ENCODE peak calls at places on chromosomes 4 and X, in seven cellular contexts. S, J, Y, B, R, L and Q are unnamed samples.

GRCh38 chr4:184331155-184331995 is 113.7 kb upstream of the ENPP6 start:
- DNase-seq in Y (no peak), R (peak), S (no peak), L (no peak), B (no peak), J (no peak), Q (no peak)

GRCh38 chr4:153211986-153212720 is 7.9 kb downstream of the TRIM2 start:
- DNase-seq in S (no peak), Y (no peak), L (no peak), B (no peak), R (no peak), J (no peak), Q (no peak)

GRCh38 chrX:134990475-134991473 is at the start of gene SMIM10:
- DNase-seq in R (no peak), J (peak), L (peak), B (peak), S (peak), Y (peak), Q (no peak)

GRCh38 chr4:139521764-139522373 is 34.1 kb downstream of the SETD7 start:
- DNase-seq in J (peak), Y (no peak), R (peak), B (no peak), L (no peak), S (no peak), Q (no peak)

GRCh38 chr4:182804131-182804530 is 113.1 kb downstream of the DCTD start:
- DNase-seq in B (no peak), Y (no peak), S (no peak), J (no peak), L (no peak), R (no peak), Q (no peak)

GRCh38 chrX:100895365-100896075 is 21.4 kb upstream of the NOX1 start:
- DNase-seq in Y (no peak), B (no peak), S (peak), L (no peak), R (no peak), J (peak), Q (no peak)

GRCh38 chrX:134171661-134172587 is 65.1 kb upstream of the CCDC160 start:
- DNase-seq in B (peak), R (peak), Y (peak), S (peak), L (peak), J (no peak), Q (no peak)

GRCh38 chr4:121053601-121054143 is 18.7 kb downstream of the NDNF start:
- DNase-seq in S (no peak), R (no peak), L (peak), Y (no peak), J (no peak), B (no peak), Q (no peak)

GRCh38 chr4:173091362-173091761 is 77.2 kb upstream of the GALNT7 start:
- DNase-seq in L (no peak), J (no peak), R (no peak), Y (no peak), S (no peak), B (no peak), Q (no peak)

GRCh38 chrX:40945366-40945713 is 139.9 kb upstream of the USP9X start:
- DNase-seq in Y (no peak), L (no peak), R (no peak), B (no peak), S (no peak), J (peak), Q (no peak)

GRCh38 chr4:169115897-169116254 is 105.8 kb upstream of the CBR4 start:
- DNase-seq in Y (no peak), R (peak), S (no peak), L (no peak), J (no peak), B (no peak), Q (no peak)

GRCh38 chrX:149497626-149498025 is 7.5 kb downstream of the IDS start:
- DNase-seq in Y (no peak), R (no peak), S (no peak), L (no peak), J (no peak), B (no peak), Q (no peak)

GRCh38 chr4:155005395-155006087 is 202.9 kb upstream of the NPY2R start:
- DNase-seq in L (no peak), S (no peak), Y (no peak), R (no peak), J (no peak), B (no peak), Q (no peak)

GRCh38 chr4:184647391-184648101 is 1.7 kb downstream of the CASP3 start:
- DNase-seq in J (no peak), R (peak), L (no peak), S (no peak), B (no peak), Y (no peak), Q (no peak)

GRCh38 chr4:183906736-183907651 is 1.9 kb downstream of the STOX2 start:
- DNase-seq in L (peak), J (no peak), R (peak), S (no peak), B (no peak), Y (no peak), Q (no peak)

GRCh38 chrX:139932077-139932900 is 564 bp downstream of the ATP11C start:
- DNase-seq in Y (peak), J (peak), S (peak), B (peak), R (peak), L (peak), Q (no peak)

GRCh38 chr4:39785031-39785430 is 87.1 kb downstream of the UBE2K start:
- DNase-seq in S (no peak), Y (no peak), R (no peak), B (no peak), J (no peak), L (no peak), Q (no peak)

GRCh38 chr4:136495076-136495475 is 1037.2 kb downstream of the PCDH18 start:
- DNase-seq in S (no peak), L (no peak), J (no peak), R (no peak), B (no peak), Y (no peak), Q (no peak)

GRCh38 chr4:177308842-177309524 is 691 bp upstream of the NEIL3 start:
- DNase-seq in R (no peak), S (no peak), B (no peak), Y (no peak), L (no peak), J (no peak), Q (no peak)

GRCh38 chr4:71020611-71021010 is 27.2 kb downstream of the DCK start:
- DNase-seq in J (no peak), R (no peak), B (no peak), S (no peak), Y (no peak), L (no peak), Q (no peak)